ENCODE peak calls at places on chromosome 11, in seven cellular contexts. One of them, this sample, is unnamed.

GRCh38 chr11:57885298-57886035 is 123.9 kb downstream of the CTNND1 start:
- DNase-seq in mucosa of descending colon: no peak
- DNase-seq in natural killer cell: no peak
- DNase-seq in GM13977: no peak
- DNase-seq in A549: no peak
- DNase-seq in prostate gland: no peak
- DNase-seq in nephron progenitor cell: peak
- DNase-seq in this sample: peak

GRCh38 chr11:108122166-108122628 is 830 bp downstream of the ACAT1 start:
- DNase-seq in mucosa of descending colon: no peak
- DNase-seq in natural killer cell: no peak
- DNase-seq in GM13977: no peak
- DNase-seq in A549: no peak
- DNase-seq in prostate gland: no peak
- DNase-seq in nephron progenitor cell: no peak
- DNase-seq in this sample: no peak

GRCh38 chr11:65967329-65967934 is 5.9 kb downstream of the SART1 start:
- DNase-seq in mucosa of descending colon: no peak
- DNase-seq in natural killer cell: no peak
- DNase-seq in GM13977: no peak
- DNase-seq in A549: no peak
- DNase-seq in prostate gland: no peak
- DNase-seq in nephron progenitor cell: no peak
- DNase-seq in this sample: no peak

GRCh38 chr11:116986521-116987105 is 111.6 kb downstream of the SIK3 start:
- DNase-seq in mucosa of descending colon: no peak
- DNase-seq in natural killer cell: no peak
- DNase-seq in GM13977: no peak
- DNase-seq in A549: no peak
- DNase-seq in prostate gland: no peak
- DNase-seq in nephron progenitor cell: no peak
- DNase-seq in this sample: no peak

GRCh38 chr11:120334894-120335462 is 1.2 kb upstream of the ARHGEF12 start:
- DNase-seq in mucosa of descending colon: no peak
- DNase-seq in natural killer cell: no peak
- DNase-seq in GM13977: peak
- DNase-seq in A549: peak
- DNase-seq in prostate gland: peak
- DNase-seq in nephron progenitor cell: peak
- DNase-seq in this sample: peak

GRCh38 chr11:14362613-14363012 is 3.6 kb upstream of the RRAS2 start:
- DNase-seq in mucosa of descending colon: no peak
- DNase-seq in natural killer cell: no peak
- DNase-seq in GM13977: no peak
- DNase-seq in A549: no peak
- DNase-seq in prostate gland: no peak
- DNase-seq in nephron progenitor cell: no peak
- DNase-seq in this sample: no peak

GRCh38 chr11:11155962-11156815 is 196.9 kb downstream of the CSNK2A3 start:
- DNase-seq in mucosa of descending colon: no peak
- DNase-seq in natural killer cell: no peak
- DNase-seq in GM13977: peak
- DNase-seq in A549: peak
- DNase-seq in prostate gland: no peak
- DNase-seq in nephron progenitor cell: peak
- DNase-seq in this sample: peak

GRCh38 chr11:111913997-111914396 is 1.5 kb downstream of the HSPB2 start:
- DNase-seq in mucosa of descending colon: peak
- DNase-seq in natural killer cell: no peak
- DNase-seq in GM13977: no peak
- DNase-seq in A549: no peak
- DNase-seq in prostate gland: no peak
- DNase-seq in nephron progenitor cell: no peak
- DNase-seq in this sample: no peak

GRCh38 chr11:39541945-39542351 is 1917.5 kb downstream of the LRRC4C start:
- DNase-seq in mucosa of descending colon: no peak
- DNase-seq in natural killer cell: no peak
- DNase-seq in GM13977: no peak
- DNase-seq in A549: no peak
- DNase-seq in prostate gland: no peak
- DNase-seq in nephron progenitor cell: no peak
- DNase-seq in this sample: no peak

GRCh38 chr11:89381094-89381493 is 110.1 kb downstream of the NOX4 start:
- DNase-seq in mucosa of descending colon: no peak
- DNase-seq in natural killer cell: no peak
- DNase-seq in GM13977: no peak
- DNase-seq in A549: no peak
- DNase-seq in prostate gland: no peak
- DNase-seq in nephron progenitor cell: no peak
- DNase-seq in this sample: no peak

GRCh38 chr11:1553808-1554594 is 18.1 kb downstream of the DUSP8 start:
- DNase-seq in mucosa of descending colon: peak
- DNase-seq in natural killer cell: no peak
- DNase-seq in GM13977: no peak
- DNase-seq in A549: no peak
- DNase-seq in prostate gland: no peak
- DNase-seq in nephron progenitor cell: no peak
- DNase-seq in this sample: peak

GRCh38 chr11:100830978-100831732 is 144.1 kb downstream of the ARHGAP42 start:
- DNase-seq in mucosa of descending colon: no peak
- DNase-seq in natural killer cell: no peak
- DNase-seq in GM13977: no peak
- DNase-seq in A549: no peak
- DNase-seq in prostate gland: no peak
- DNase-seq in nephron progenitor cell: no peak
- DNase-seq in this sample: no peak

GRCh38 chr11:88815505-88815904 is 250.3 kb downstream of the GRM5 start:
- DNase-seq in mucosa of descending colon: no peak
- DNase-seq in natural killer cell: no peak
- DNase-seq in GM13977: no peak
- DNase-seq in A549: no peak
- DNase-seq in prostate gland: no peak
- DNase-seq in nephron progenitor cell: no peak
- DNase-seq in this sample: no peak

GRCh38 chr11:2267871-2268825 is 2.2 kb downstream of the ASCL2 start:
- DNase-seq in mucosa of descending colon: peak
- DNase-seq in natural killer cell: peak
- DNase-seq in GM13977: no peak
- DNase-seq in A549: no peak
- DNase-seq in prostate gland: peak
- DNase-seq in nephron progenitor cell: no peak
- DNase-seq in this sample: no peak

GRCh38 chr11:101127348-101127698 is 2.3 kb downstream of the PGR start:
- DNase-seq in mucosa of descending colon: no peak
- DNase-seq in natural killer cell: no peak
- DNase-seq in GM13977: peak
- DNase-seq in A549: no peak
- DNase-seq in prostate gland: no peak
- DNase-seq in nephron progenitor cell: peak
- DNase-seq in this sample: no peak

GRCh38 chr11:11426226-11426915 is 73.3 kb upstream of the CSNK2A3 start:
- DNase-seq in mucosa of descending colon: no peak
- DNase-seq in natural killer cell: no peak
- DNase-seq in GM13977: no peak
- DNase-seq in A549: no peak
- DNase-seq in prostate gland: no peak
- DNase-seq in nephron progenitor cell: no peak
- DNase-seq in this sample: no peak

GRCh38 chr11:75766449-75767227 is 1.9 kb upstream of the DGAT2 start:
- DNase-seq in mucosa of descending colon: no peak
- DNase-seq in natural killer cell: no peak
- DNase-seq in GM13977: peak
- DNase-seq in A549: no peak
- DNase-seq in prostate gland: no peak
- DNase-seq in nephron progenitor cell: no peak
- DNase-seq in this sample: no peak

GRCh38 chr11:75767228-75767572 is 1.4 kb upstream of the DGAT2 start:
- DNase-seq in mucosa of descending colon: no peak
- DNase-seq in natural killer cell: no peak
- DNase-seq in GM13977: no peak
- DNase-seq in A549: no peak
- DNase-seq in prostate gland: no peak
- DNase-seq in nephron progenitor cell: no peak
- DNase-seq in this sample: no peak

GRCh38 chr11:75767793-75768111 is 826 bp upstream of the DGAT2 start:
- DNase-seq in mucosa of descending colon: no peak
- DNase-seq in natural killer cell: no peak
- DNase-seq in GM13977: no peak
- DNase-seq in A549: no peak
- DNase-seq in prostate gland: no peak
- DNase-seq in nephron progenitor cell: no peak
- DNase-seq in this sample: no peak

GRCh38 chr11:75768909-75769771 is 562 bp downstream of the DGAT2 start:
- DNase-seq in mucosa of descending colon: no peak
- DNase-seq in natural killer cell: no peak
- DNase-seq in GM13977: peak
- DNase-seq in A549: peak
- DNase-seq in prostate gland: peak
- DNase-seq in nephron progenitor cell: no peak
- DNase-seq in this sample: no peak

GRCh38 chr11:75768112-75768908 is at the start of gene DGAT2:
- DNase-seq in mucosa of descending colon: peak
- DNase-seq in natural killer cell: peak
- DNase-seq in GM13977: peak
- DNase-seq in A549: peak
- DNase-seq in prostate gland: peak
- DNase-seq in nephron progenitor cell: peak
- DNase-seq in this sample: peak
- TF ChIP-seq CTCF in mucosa of descending colon: no peak
- TF ChIP-seq CTCF in natural killer cell: no peak
- TF ChIP-seq CTCF in GM13977: peak
- TF ChIP-seq CTCF in A549: peak
- TF ChIP-seq CTCF in prostate gland: peak
- TF ChIP-seq CTCF in nephron progenitor cell: peak
- TF ChIP-seq CTCF in this sample: no peak

GRCh38 chr11:134223066-134223465 is 701 bp downstream of the NCAPD3 start:
- DNase-seq in mucosa of descending colon: no peak
- DNase-seq in natural killer cell: no peak
- DNase-seq in GM13977: no peak
- DNase-seq in A549: no peak
- DNase-seq in prostate gland: no peak
- DNase-seq in nephron progenitor cell: no peak
- DNase-seq in this sample: no peak
- TF ChIP-seq CTCF in mucosa of descending colon: no peak
- TF ChIP-seq CTCF in natural killer cell: no peak
- TF ChIP-seq CTCF in GM13977: no peak
- TF ChIP-seq CTCF in A549: no peak
- TF ChIP-seq CTCF in prostate gland: no peak
- TF ChIP-seq CTCF in nephron progenitor cell: no peak
- TF ChIP-seq CTCF in this sample: no peak

GRCh38 chr11:78898376-78898775 is 323.7 kb upstream of the NARS2 start:
- DNase-seq in mucosa of descending colon: no peak
- DNase-seq in natural killer cell: no peak
- DNase-seq in GM13977: no peak
- DNase-seq in A549: no peak
- DNase-seq in prostate gland: no peak
- DNase-seq in nephron progenitor cell: no peak
- DNase-seq in this sample: no peak

GRCh38 chr11:78907636-78908035 is 333.0 kb upstream of the NARS2 start:
- DNase-seq in mucosa of descending colon: no peak
- DNase-seq in natural killer cell: no peak
- DNase-seq in GM13977: no peak
- DNase-seq in A549: no peak
- DNase-seq in prostate gland: peak
- DNase-seq in nephron progenitor cell: no peak
- DNase-seq in this sample: peak

GRCh38 chr11:78901831-78902230 is 327.2 kb upstream of the NARS2 start:
- DNase-seq in mucosa of descending colon: no peak
- DNase-seq in natural killer cell: no peak
- DNase-seq in GM13977: no peak
- DNase-seq in A549: no peak
- DNase-seq in prostate gland: no peak
- DNase-seq in nephron progenitor cell: no peak
- DNase-seq in this sample: no peak

GRCh38 chr11:78905756-78906155 is 331.1 kb upstream of the NARS2 start:
- DNase-seq in mucosa of descending colon: no peak
- DNase-seq in natural killer cell: no peak
- DNase-seq in GM13977: no peak
- DNase-seq in A549: no peak
- DNase-seq in prostate gland: no peak
- DNase-seq in nephron progenitor cell: no peak
- DNase-seq in this sample: no peak

GRCh38 chr11:78902771-78903507 is 328.3 kb upstream of the NARS2 start:
- DNase-seq in mucosa of descending colon: no peak
- DNase-seq in natural killer cell: no peak
- DNase-seq in GM13977: no peak
- DNase-seq in A549: peak
- DNase-seq in prostate gland: no peak
- DNase-seq in nephron progenitor cell: no peak
- DNase-seq in this sample: no peak
- TF ChIP-seq CTCF in mucosa of descending colon: no peak
- TF ChIP-seq CTCF in natural killer cell: no peak
- TF ChIP-seq CTCF in GM13977: peak
- TF ChIP-seq CTCF in A549: peak
- TF ChIP-seq CTCF in prostate gland: no peak
- TF ChIP-seq CTCF in nephron progenitor cell: no peak
- TF ChIP-seq CTCF in this sample: no peak

GRCh38 chr11:130103296-130103814 is 33.7 kb downstream of the APLP2 start:
- DNase-seq in mucosa of descending colon: no peak
- DNase-seq in natural killer cell: no peak
- DNase-seq in GM13977: no peak
- DNase-seq in A549: no peak
- DNase-seq in prostate gland: no peak
- DNase-seq in nephron progenitor cell: no peak
- DNase-seq in this sample: no peak
- TF ChIP-seq CTCF in mucosa of descending colon: no peak
- TF ChIP-seq CTCF in natural killer cell: no peak
- TF ChIP-seq CTCF in GM13977: no peak
- TF ChIP-seq CTCF in A549: no peak
- TF ChIP-seq CTCF in prostate gland: no peak
- TF ChIP-seq CTCF in nephron progenitor cell: no peak
- TF ChIP-seq CTCF in this sample: no peak

GRCh38 chr11:114277637-114278341 is 18.4 kb upstream of the NNMT start:
- DNase-seq in mucosa of descending colon: no peak
- DNase-seq in natural killer cell: no peak
- DNase-seq in GM13977: no peak
- DNase-seq in A549: no peak
- DNase-seq in prostate gland: no peak
- DNase-seq in nephron progenitor cell: no peak
- DNase-seq in this sample: no peak
- TF ChIP-seq CTCF in mucosa of descending colon: no peak
- TF ChIP-seq CTCF in natural killer cell: no peak
- TF ChIP-seq CTCF in GM13977: no peak
- TF ChIP-seq CTCF in A549: no peak
- TF ChIP-seq CTCF in prostate gland: no peak
- TF ChIP-seq CTCF in nephron progenitor cell: no peak
- TF ChIP-seq CTCF in this sample: no peak

This sample was measured in Calu3.